ENCODE peak calls at places on chromosome 13, in four cellular contexts. Q is GM12878, I is H1, T is HepG2. W is an unnamed sample.

GRCh38 chr13:40600145-40600751 is 66.2 kb downstream of the FOXO1 start:
- DNase-seq in Q (no peak), I (no peak), T (no peak), W (no peak)

GRCh38 chr13:40682449-40683240 is 16.2 kb upstream of the FOXO1 start:
- DNase-seq in Q (no peak), I (no peak), T (no peak), W (no peak)

GRCh38 chr13:74978596-74978995 is 503.4 kb downstream of the TBC1D4 start:
- DNase-seq in Q (no peak), I (no peak), T (no peak), W (no peak)

GRCh38 chr13:103178986-103179695 is 112.9 kb upstream of the SLC10A2 start:
- DNase-seq in Q (peak; percentile 46), I (no peak), T (no peak), W (no peak)

GRCh38 chr13:112438094-112438493 is 61.9 kb downstream of the SPACA7 start:
- DNase-seq in Q (no peak), I (no peak), T (no peak), W (no peak)

GRCh38 chr13:100597253-100597652 is 8.7 kb upstream of the GGACT start:
- DNase-seq in Q (no peak), I (no peak), T (no peak), W (no peak)

GRCh38 chr13:59651479-59651878 is 512.2 kb downstream of the DIAPH3 start:
- DNase-seq in Q (no peak), I (no peak), T (no peak), W (no peak)

GRCh38 chr13:95833713-95834112 is 156.8 kb downstream of the DNAJC3 start:
- DNase-seq in Q (no peak), I (no peak), T (no peak), W (no peak)

GRCh38 chr13:99382428-99383133 is 75.4 kb upstream of the GPR183 start:
- DNase-seq in Q (no peak), I (no peak), T (no peak), W (no peak)

GRCh38 chr13:40259899-40260298 is 406.5 kb downstream of the FOXO1 start:
- DNase-seq in Q (no peak), I (no peak), T (no peak), W (no peak)

GRCh38 chr13:27631156-27631555 is 9.5 kb downstream of the POLR1D start:
- DNase-seq in Q (no peak), I (no peak), T (no peak), W (no peak)

GRCh38 chr13:36858285-36858684 is 39.3 kb downstream of the RFXAP start:
- DNase-seq in Q (no peak), I (no peak), T (peak; percentile 69), W (peak; percentile 22)

GRCh38 chr13:83879431-83880171 is 2.7 kb downstream of the SLITRK1 start:
- DNase-seq in Q (no peak), I (no peak), T (no peak), W (no peak)

GRCh38 chr13:41458939-41459753 is 1.8 kb downstream of the RGCC start:
- DNase-seq in Q (no peak), I (no peak), T (peak; percentile 30), W (no peak)

GRCh38 chr13:92963029-92963428 is 263.6 kb upstream of the GPC6 start:
- DNase-seq in Q (no peak), I (no peak), T (no peak), W (no peak)

GRCh38 chr13:67977081-67977480 is 746.9 kb upstream of the PCDH9 start:
- DNase-seq in Q (no peak), I (no peak), T (no peak), W (no peak)

GRCh38 chr13:29481603-29482002 is 113.9 kb downstream of the SLC7A1 start:
- DNase-seq in Q (no peak), I (no peak), T (no peak), W (no peak)

GRCh38 chr13:22489771-22490170 is 691.0 kb upstream of the SGCG start:
- DNase-seq in Q (no peak), I (no peak), T (no peak), W (no peak)

GRCh38 chr13:51585696-51586095 is 1.4 kb downstream of the WDFY2 start:
- DNase-seq in Q (no peak), I (no peak), T (no peak), W (no peak)

GRCh38 chr13:104086205-104086604 is 1020.0 kb upstream of the SLC10A2 start:
- DNase-seq in Q (no peak), I (no peak), T (no peak), W (no peak)

GRCh38 chr13:53683608-53684007 is 655.0 kb downstream of the OLFM4 start:
- DNase-seq in Q (no peak), I (no peak), T (no peak), W (no peak)

GRCh38 chr13:50991624-50992610 is 82.3 kb downstream of the RNASEH2B start:
- DNase-seq in Q (peak; percentile 23), I (no peak), T (no peak), W (no peak)

GRCh38 chr13:51780099-51780498 is 23.9 kb downstream of the DHRS12 start:
- DNase-seq in Q (no peak), I (no peak), T (no peak), W (no peak)

GRCh38 chr13:30895773-30896172 is 10.3 kb upstream of the MEDAG start:
- DNase-seq in Q (no peak), I (no peak), T (no peak), W (no peak)

GRCh38 chr13:42745655-42746054 is 35.7 kb upstream of the FAM216B start:
- DNase-seq in Q (no peak), I (no peak), T (no peak), W (no peak)

GRCh38 chr13:39602614-39603366 is at the start of gene LHFPL6:
- DNase-seq in Q (no peak), I (peak; percentile 46), T (peak; percentile 3), W (peak; percentile 58)

GRCh38 chr13:31067416-31068118 is 94.1 kb downstream of the HSPH1 start:
- DNase-seq in Q (no peak), I (no peak), T (no peak), W (no peak)

GRCh38 chr13:98766120-98766519 is 13.6 kb upstream of the SLC15A1 start:
- DNase-seq in Q (no peak), I (no peak), T (no peak), W (no peak)

GRCh38 chr13:100432611-100433010 is 156.0 kb downstream of the GGACT start:
- DNase-seq in Q (no peak), I (no peak), T (no peak), W (no peak)

GRCh38 chr13:94384217-94384905 is 95.1 kb downstream of the DCT start:
- DNase-seq in Q (no peak), I (no peak), T (no peak), W (no peak)

GRCh38 chr13:101552797-101553196 is 100.3 kb downstream of the ITGBL1 start:
- DNase-seq in Q (no peak), I (no peak), T (no peak), W (no peak)

GRCh38 chr13:80655778-80656518 is 315.0 kb upstream of the SPRY2 start:
- DNase-seq in Q (no peak), I (no peak), T (no peak), W (no peak)

GRCh38 chr13:40992678-40993077 is 26.4 kb downstream of the ELF1 start:
- DNase-seq in Q (no peak), I (no peak), T (no peak), W (no peak)

GRCh38 chr13:82341116-82341515 is 1541.2 kb downstream of the SLITRK1 start:
- DNase-seq in Q (no peak), I (no peak), T (no peak), W (no peak)

GRCh38 chr13:45167611-45168554 is 33.0 kb downstream of the KCTD4 start:
- DNase-seq in Q (no peak), I (no peak), T (no peak), W (no peak)

GRCh38 chr13:50760751-50761150 is 82.7 kb downstream of the DLEU7 start:
- DNase-seq in Q (no peak), I (no peak), T (no peak), W (no peak)

GRCh38 chr13:98509271-98510155 is 67.4 kb downstream of the STK24 start:
- DNase-seq in Q (peak; percentile 79), I (no peak), T (peak; percentile 30), W (no peak)

GRCh38 chr13:44103721-44104490 is 224.2 kb downstream of the LACC1 start:
- DNase-seq in Q (no peak), I (no peak), T (no peak), W (no peak)

GRCh38 chr13:44108345-44108858 is 228.7 kb downstream of the LACC1 start:
- DNase-seq in Q (no peak), I (no peak), T (peak; percentile 57), W (no peak)

GRCh38 chr13:44106231-44107152 is 226.8 kb downstream of the LACC1 start:
- DNase-seq in Q (no peak), I (no peak), T (no peak), W (no peak)

GRCh38 chr13:44107357-44108121 is 227.8 kb downstream of the LACC1 start:
- DNase-seq in Q (no peak), I (no peak), T (peak; percentile 2), W (no peak)

GRCh38 chr13:44104969-44105368 is 225.3 kb downstream of the LACC1 start:
- DNase-seq in Q (no peak), I (no peak), T (no peak), W (no peak)
- TF ChIP-seq SUZ12 in Q (no peak), I (no peak), T (no peak), W (no peak)

GRCh38 chr13:26021516-26021915 is 30.3 kb downstream of the SHISA2 start:
- DNase-seq in Q (no peak), I (no peak), T (no peak), W (no peak)
- H3K4me1 ChIP-seq in Q (no peaks in the 10 kb centered on the region), I (no peaks in the 10 kb centered on the region), T (no peaks in the 10 kb centered on the region), W (no peaks in the 10 kb centered on the region)

GRCh38 chr13:87089391-87089790 is 581.8 kb upstream of the SLITRK5 start:
- DNase-seq in Q (no peak), I (no peak), T (no peak), W (no peak)
- TF ChIP-seq SUZ12 in Q (no peak), I (no peak), T (no peak), W (no peak)

DNA sequence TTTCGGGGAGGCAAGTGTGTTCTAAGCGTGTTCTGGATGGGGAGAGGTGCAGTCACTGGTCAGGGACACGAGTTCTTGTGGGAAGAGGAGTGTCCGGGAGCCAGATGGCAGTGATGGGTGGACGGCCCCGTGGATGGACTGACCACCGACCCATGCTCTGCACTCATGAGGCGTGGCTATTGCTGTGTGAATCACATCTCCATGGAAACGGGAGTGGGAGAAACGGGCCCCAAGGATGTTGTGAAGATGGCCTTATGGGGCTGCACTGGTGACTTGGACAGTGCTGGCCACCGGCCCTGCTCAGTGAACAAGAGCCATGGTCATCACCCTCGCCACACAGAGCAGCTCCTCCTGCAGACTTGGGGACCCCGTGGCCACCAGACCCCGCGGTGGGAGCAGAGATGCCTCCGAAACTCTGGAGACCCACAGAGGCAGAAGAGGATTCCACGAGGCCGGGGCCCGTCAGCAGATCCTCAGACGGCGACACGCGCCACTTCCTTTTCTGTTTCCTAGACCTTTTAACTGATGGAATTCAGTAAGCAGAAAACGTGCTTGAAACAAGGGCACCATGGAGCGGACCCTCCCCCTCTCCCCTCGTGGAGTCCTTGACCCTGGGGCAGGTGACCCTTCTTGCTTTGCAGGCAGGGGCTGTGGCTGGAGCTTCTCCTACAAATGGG is 47.5 kb downstream of the GAS6 start:
- DNase-seq in Q (no peak), I (no peak), T (no peak), W (no peak)
- H3K4me1 ChIP-seq in Q (no peaks in the 10 kb centered on the region), I (no peaks in the 10 kb centered on the region), T (peaks cover 12% of the 10 kb centered on the region), W (peaks cover 6% of the 10 kb centered on the region)

DNA sequence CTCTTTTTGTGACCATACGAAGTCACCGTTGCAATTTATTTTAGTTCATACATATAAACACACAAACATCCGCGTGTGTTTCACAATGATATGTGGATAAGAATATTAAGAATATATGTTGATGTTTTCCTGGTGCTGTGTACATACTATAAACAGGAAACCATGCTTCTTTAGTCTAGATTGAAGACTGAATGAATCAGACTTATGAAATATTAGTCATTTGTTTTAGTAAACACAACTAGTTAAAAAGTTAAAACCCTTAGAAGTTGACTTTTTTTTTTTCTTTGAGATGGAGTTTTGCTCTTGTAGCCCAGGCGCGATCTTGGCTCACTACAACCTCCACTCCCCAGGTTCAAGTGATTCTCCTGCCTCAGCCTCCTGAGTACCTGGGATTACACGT is 257.7 kb downstream of the DACH1 start:
- DNase-seq in Q (no peak), I (no peak), T (no peak), W (no peak)
- TF ChIP-seq SUZ12 in Q (no peak), I (no peak), T (no peak), W (no peak)

W was measured in NT2/D1.